ENCODE peak calls at places on chromosomes 13 and 19, in four cellular contexts. E is activated T-cell treated with anti-CD3 and anti-CD28 coated beads, Interleukin-2, amount 50 U/mL, for 72 hours; N is AML-193; T is endothelial cell. B is an unnamed sample.

GRCh38 chr13:88586263-88586662 is 915.1 kb downstream of the SLITRK5 start:
- DNase-seq in E (no peak), T (no peak), N (no peak), B (no peak)

GRCh38 chr13:73966331-73966730 is 167.9 kb downstream of the KLF12 start:
- DNase-seq in E (no peak), T (no peak), N (no peak), B (no peak)

GRCh38 chr13:44818428-44818827 is 170.8 kb downstream of the NUFIP1 start:
- DNase-seq in E (no peak), N (peak), T (no peak), B (no peak)

GRCh38 chr19:8615813-8616596 is 5.5 kb upstream of the ADAMTS10 start:
- DNase-seq in E (peak), N (peak), T (peak), B (peak)

GRCh38 chr13:89857502-89857901 is 1490.0 kb upstream of the MIR17HG start:
- DNase-seq in E (no peak), N (no peak), T (no peak), B (no peak)

GRCh38 chr19:7986321-7987083 is 18.9 kb downstream of the ELAVL1 start:
- DNase-seq in T (no peak), N (no peak), E (no peak), B (no peak)

GRCh38 chr19:37304884-37305255 is 66.0 kb upstream of the ZNF527 start:
- DNase-seq in N (no peak), T (no peak), E (no peak), B (no peak)

GRCh38 chr13:36820222-36820621 is 1.2 kb downstream of the RFXAP start:
- DNase-seq in N (no peak), E (no peak), T (no peak), B (no peak)

GRCh38 chr19:49701271-49701786 is 10.4 kb downstream of the CPT1C start:
- DNase-seq in T (no peak), N (no peak), E (no peak), B (no peak)

GRCh38 chr13:95155093-95155492 is 146.2 kb downstream of the ABCC4 start:
- DNase-seq in N (no peak), E (no peak), T (no peak), B (no peak)

GRCh38 chr19:17075860-17076538 is 422 bp downstream of the MYO9B start:
- DNase-seq in E (peak), N (peak), T (no peak), B (peak)

GRCh38 chr13:21924958-21925357 is 254.1 kb downstream of the FGF9 start:
- DNase-seq in E (no peak), T (no peak), N (no peak), B (no peak)

GRCh38 chr13:98478134-98479129 is 98.5 kb downstream of the STK24 start:
- DNase-seq in T (peak), N (peak), E (peak), B (peak)

GRCh38 chr19:4035018-4035566 is 27.6 kb downstream of the PIAS4 start:
- DNase-seq in E (no peak), N (no peak), T (no peak), B (no peak)

GRCh38 chr19:1417145-1417544 is 9.8 kb downstream of the DAZAP1 start:
- DNase-seq in E (no peak), N (no peak), T (no peak), B (no peak)

GRCh38 chr19:40217921-40218890 is at the start of gene TTC9B:
- DNase-seq in N (no peak), T (peak), E (peak), B (peak)

GRCh38 chr19:2254052-2254872 is 2.0 kb downstream of the JSRP1 start:
- DNase-seq in T (peak), E (no peak), N (no peak), B (no peak)

GRCh38 chr19:8251025-8251472 is 41.9 kb downstream of the CERS4 start:
- DNase-seq in T (no peak), E (no peak), N (no peak), B (no peak)

GRCh38 chr19:4089400-4089908 is 22.8 kb upstream of the ZBTB7A start:
- DNase-seq in E (peak), T (no peak), N (peak), B (peak)

GRCh38 chr19:31071157-31071855 is 277.9 kb downstream of the TSHZ3 start:
- DNase-seq in T (no peak), E (no peak), N (no peak), B (no peak)

GRCh38 chr19:16702123-16702522 is 17.5 kb upstream of the NWD1 start:
- DNase-seq in E (no peak), N (peak), T (no peak), B (no peak)

GRCh38 chr19:51070334-51070886 is 5.5 kb upstream of the KLK13 start:
- DNase-seq in E (no peak), N (no peak), T (no peak), B (no peak)

GRCh38 chr19:35216833-35217707 is 11.5 kb downstream of the FAM187B start:
- DNase-seq in E (peak), T (no peak), N (peak), B (peak)

GRCh38 chr13:73702419-73703071 is 431.7 kb downstream of the KLF12 start:
- DNase-seq in N (no peak), E (peak), T (no peak), B (peak)

GRCh38 chr13:24178847-24179845 is 18.6 kb downstream of the SPATA13 start:
- DNase-seq in N (no peak), E (peak), T (no peak), B (no peak)

GRCh38 chr13:34776984-34777913 is 164.8 kb upstream of the NBEA start:
- DNase-seq in N (no peak), E (no peak), T (no peak), B (no peak)

GRCh38 chr19:18023596-18024212 is 15.7 kb downstream of the ARRDC2 start:
- DNase-seq in T (peak), N (peak), E (no peak), B (peak)

GRCh38 chr19:8148410-8149231 is 771 bp downstream of the FBN3 start:
- DNase-seq in N (no peak), E (peak), T (peak), B (no peak)

GRCh38 chr19:5228932-5229777 is 111.5 kb downstream of the PTPRS start:
- DNase-seq in N (no peak), T (no peak), E (no peak), B (no peak)

GRCh38 chr19:8640402-8641004 is 10.1 kb downstream of the NFILZ start:
- DNase-seq in N (peak), T (no peak), E (no peak), B (no peak)

GRCh38 chr19:996051-996838 is 4.0 kb upstream of the GRIN3B start:
- DNase-seq in E (peak), N (no peak), T (no peak), B (peak)

GRCh38 chr19:5943623-5944022 is 29.6 kb downstream of the CAPS start:
- DNase-seq in N (no peak), T (no peak), E (no peak), B (no peak)

GRCh38 chr19:2589441-2589840 is 113.1 kb downstream of the GNG7 start:
- DNase-seq in T (no peak), E (no peak), N (no peak), B (no peak)

GRCh38 chr13:76474356-76474755 is 411.8 kb downstream of the KCTD12 start:
- DNase-seq in E (no peak), N (no peak), T (no peak), B (no peak)

GRCh38 chr19:7478173-7478842 is 10.5 kb downstream of the PEX11G start:
- DNase-seq in E (no peak), T (no peak), N (no peak), B (no peak)

GRCh38 chr19:5372572-5373200 is 32.1 kb upstream of the PTPRS start:
- DNase-seq in N (no peak), T (no peak), E (no peak), B (no peak)

GRCh38 chr19:14434157-14434501 is 1.0 kb downstream of the PKN1 start:
- DNase-seq in N (no peak), T (no peak), E (no peak), B (no peak)

GRCh38 chr13:47678201-47678963 is 322.7 kb downstream of the SUCLA2 start:
- DNase-seq in E (no peak), T (no peak), N (no peak), B (no peak)

GRCh38 chr19:41870401-41870873 is 6.6 kb upstream of the CD79A start:
- DNase-seq in E (peak), T (no peak), N (no peak), B (no peak)